ENCODE peak calls at places on chromosomes 11 and 22, in eight cellular contexts. G is gastrocnemius medialis; D is stimulated activated CD8-positive, alpha-beta memory T cell treated with anti-CD3 and anti-CD28 coated beads, Interleukin-2, amount 100 ng/mL, for 1 hour; T is kidney tubule cell; L is HEK293T; N is spleen; X is stimulated activated CD4-positive, alpha-beta T cell treated with anti-CD3 and anti-CD28 coated beads, Interleukin-2, amount 100 ng/mL, for 48 hours; S is GM04503. Y is an unnamed sample.

GRCh38 chr11:122189259-122189658 is 73.2 kb upstream of the BLID start:
- DNase-seq in L (no peak), T (peak; percentile 94), N (no peak), X (no peak), G (no peak), S (peak; percentile 95), D (no peak), Y (no peak)

GRCh38 chr11:8870461-8871282 is 40.3 kb upstream of the AKIP1 start:
- DNase-seq in D (no peak), G (no peak), X (peak; percentile 6), S (no peak), L (peak; percentile 71), T (peak; percentile 79), N (peak; percentile 78), Y (peak; percentile 14)

GRCh38 chr11:117152066-117152465 is 8.0 kb downstream of the PAFAH1B2 start:
- DNase-seq in X (no peak), D (no peak), L (no peak), G (no peak), T (no peak), N (no peak), S (no peak), Y (no peak)

GRCh38 chr11:92246637-92247036 is 22.0 kb downstream of the FAT3 start:
- DNase-seq in X (no peak), G (no peak), L (no peak), N (no peak), S (no peak), T (peak; percentile 77), D (no peak), Y (no peak)

GRCh38 chr11:33996498-33997454 is 54.8 kb upstream of the CAPRIN1 start:
- DNase-seq in T (peak; percentile 78), L (peak; percentile 76), N (peak; percentile 82), X (peak; percentile 69), G (peak; percentile 41), D (peak; percentile 56), S (peak; percentile 17), Y (peak; percentile 83)

GRCh38 chr11:79237676-79238075 is 203.2 kb downstream of the TENM4 start:
- DNase-seq in L (no peak), N (no peak), T (peak; percentile 91), G (no peak), X (no peak), S (peak; percentile 83), D (no peak), Y (no peak)

GRCh38 chr11:62791501-62792192 is at the start of gene TMEM223:
- DNase-seq in N (peak; percentile 98), L (peak; percentile 84), G (peak; percentile 64), D (peak; percentile 80), X (peak; percentile 84), T (peak; percentile 85), S (no peak), Y (peak; percentile 83)

GRCh38 chr11:92251980-92252379 is 27.4 kb downstream of the FAT3 start:
- DNase-seq in N (no peak), T (no peak), D (no peak), X (no peak), L (no peak), S (peak; percentile 81), G (no peak), Y (no peak)

GRCh38 chr11:42957831-42958230 is 354.0 kb upstream of the API5 start:
- DNase-seq in G (no peak), S (no peak), L (no peak), T (no peak), D (no peak), N (no peak), X (no peak), Y (no peak)

GRCh38 chr22:24102366-24103200 is 78.7 kb upstream of the SUSD2 start:
- DNase-seq in S (no peak), N (peak; percentile 36), T (no peak), G (no peak), D (no peak), L (no peak), X (no peak), Y (no peak)

GRCh38 chr11:65653229-65654225 is 9.2 kb downstream of the RELA start:
- DNase-seq in D (no peak), T (no peak), S (no peak), L (no peak), X (no peak), G (no peak), N (peak; percentile 59), Y (peak; percentile 62)

GRCh38 chr22:45911601-45912271 is 65.2 kb downstream of the WNT7B start:
- DNase-seq in T (peak; percentile 38), L (no peak), G (peak; percentile 49), D (no peak), X (no peak), N (no peak), S (no peak), Y (no peak)

GRCh38 chr11:75380245-75380644 is 19.1 kb upstream of the RPS3 start:
- DNase-seq in S (no peak), D (no peak), N (no peak), T (no peak), L (no peak), G (no peak), X (no peak), Y (no peak)

GRCh38 chr11:8928981-8929615 is 3.6 kb downstream of the C11orf16 start:
- DNase-seq in N (no peak), D (no peak), T (no peak), L (no peak), S (peak; percentile 45), G (no peak), X (no peak), Y (no peak)

GRCh38 chr11:10500263-10500601 is 40.8 kb downstream of the RNF141 start:
- DNase-seq in N (no peak), S (no peak), D (no peak), T (no peak), L (no peak), G (no peak), X (no peak), Y (no peak)

GRCh38 chr11:77259681-77260080 is 41.8 kb downstream of the GDPD4 start:
- DNase-seq in T (no peak), N (no peak), G (no peak), D (no peak), L (no peak), S (no peak), X (no peak), Y (no peak)

GRCh38 chr22:43152355-43153071 is 1.2 kb downstream of the TSPO start:
- DNase-seq in X (peak; percentile 56), G (peak; percentile 45), L (no peak), T (peak; percentile 75), S (no peak), N (peak; percentile 96), D (peak; percentile 35), Y (peak; percentile 41)

GRCh38 chr11:97237151-97237550 is 847.3 kb downstream of the JRKL start:
- DNase-seq in L (no peak), S (no peak), T (no peak), G (no peak), N (no peak), D (no peak), X (no peak), Y (no peak)

GRCh38 chr11:112163875-112164521 is at the start of gene IL18:
- DNase-seq in N (peak; percentile 84), L (no peak), X (no peak), S (no peak), G (peak; percentile 53), T (peak; percentile 82), D (no peak), Y (no peak)

Y was measured in pons.